ENCODE peak calls at places on chromosomes 3 and 15, in five cellular contexts. D is A549, I is HepG2, N is IMR-90, X is K562. K is an unnamed sample.

GRCh38 chr3:58008140-58009025 is at the start of gene FLNB:
- DNase-seq in X (peak; percentile 93), D (peak; percentile 65), N (peak; percentile 54), I (peak; percentile 45), K (no peak)

GRCh38 chr15:78768531-78769408 is 42.5 kb downstream of the ADAMTS7 start:
- DNase-seq in D (no peak), X (no peak), I (no peak), N (no peak), K (no peak)

GRCh38 chr3:4976109-4976508 is 3.1 kb upstream of the BHLHE40 start:
- DNase-seq in I (peak; percentile 79), X (peak; percentile 81), D (peak; percentile 78), N (peak; percentile 63), K (no peak)

GRCh38 chr3:143208976-143209714 is 89.6 kb downstream of the CHST2 start:
- DNase-seq in N (no peak), D (no peak), I (no peak), X (no peak), K (no peak)

GRCh38 chr3:62529230-62529629 is 155.9 kb upstream of the FEZF2 start:
- DNase-seq in X (peak; percentile 3), N (peak; percentile 8), D (no peak), I (peak; percentile 9), K (no peak)

GRCh38 chr3:62101488-62101887 is 271.9 kb downstream of the FEZF2 start:
- DNase-seq in X (no peak), N (no peak), I (no peak), D (no peak), K (no peak)

GRCh38 chr3:45677045-45677436 is 12.2 kb upstream of the SACM1L start:
- DNase-seq in X (no peak), N (peak; percentile 66), I (peak; percentile 40), D (peak; percentile 18), K (no peak)

GRCh38 chr3:98846101-98846500 is 55.4 kb downstream of the DCBLD2 start:
- DNase-seq in N (peak; percentile 37), X (no peak), D (no peak), I (no peak), K (no peak)

GRCh38 chr15:60523056-60523455 is 44.1 kb upstream of the ICE2 start:
- DNase-seq in N (peak; percentile 80), I (no peak), X (no peak), D (no peak), K (no peak)

GRCh38 chr3:39971450-39972081 is 162.2 kb downstream of the MYRIP start:
- DNase-seq in N (no peak), I (no peak), X (no peak), D (no peak), K (no peak)

GRCh38 chr15:25248583-25249235 is 190.1 kb downstream of the UBE3A start:
- DNase-seq in N (no peak), D (no peak), X (no peak), I (no peak), K (no peak)

GRCh38 chr3:127915115-127915936 is at the start of gene KBTBD12:
- DNase-seq in D (no peak), X (no peak), I (no peak), N (no peak), K (no peak)

GRCh38 chr15:81575436-81576123 is 201.6 kb upstream of the TMC3 start:
- DNase-seq in X (peak; percentile 31), N (peak; percentile 1), I (no peak), D (no peak), K (no peak)

GRCh38 chr3:131705099-131705498 is 202.3 kb upstream of the MRPL3 start:
- DNase-seq in D (no peak), X (no peak), I (no peak), N (no peak), K (no peak)

GRCh38 chr3:131708216-131708615 is 205.4 kb upstream of the MRPL3 start:
- DNase-seq in X (no peak), D (no peak), I (no peak), N (no peak), K (no peak)

GRCh38 chr3:131702156-131702555 is 199.4 kb upstream of the MRPL3 start:
- DNase-seq in N (no peak), X (no peak), D (no peak), I (no peak), K (no peak)

GRCh38 chr3:131704084-131704483 is 201.3 kb upstream of the MRPL3 start:
- DNase-seq in I (no peak), D (no peak), N (no peak), X (no peak), K (no peak)

DNA sequence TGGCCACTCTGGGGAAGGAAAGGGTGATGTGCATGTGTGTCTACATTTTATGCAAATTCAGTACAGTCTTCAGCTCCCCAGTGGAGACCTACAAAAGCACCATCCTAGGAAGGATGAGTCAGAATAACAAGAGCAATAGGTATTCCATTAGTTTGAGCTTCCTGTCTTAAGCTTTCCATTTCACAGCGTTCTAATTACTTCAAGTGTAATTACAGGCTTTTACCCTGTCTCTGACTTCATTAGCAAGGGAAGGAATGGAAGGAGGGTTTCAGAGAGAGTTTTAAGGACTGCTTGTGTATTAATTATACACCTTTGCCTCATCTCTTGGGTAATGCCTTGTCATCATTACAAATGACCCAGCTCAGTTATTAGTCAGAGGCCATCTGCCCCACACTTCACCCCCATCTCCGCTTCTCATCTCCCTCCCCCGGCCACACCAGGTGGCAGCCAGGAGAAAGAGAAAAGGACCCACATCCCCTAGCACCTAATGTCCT is 202.8 kb upstream of the MRPL3 start:
- DNase-seq in D (no peak), I (no peak), X (no peak), N (no peak), K (no peak)
- TF ChIP-seq BHLHE40 in D (no peak), I (no peak), X (no peak), N (no peak), K (no peak)

DNA sequence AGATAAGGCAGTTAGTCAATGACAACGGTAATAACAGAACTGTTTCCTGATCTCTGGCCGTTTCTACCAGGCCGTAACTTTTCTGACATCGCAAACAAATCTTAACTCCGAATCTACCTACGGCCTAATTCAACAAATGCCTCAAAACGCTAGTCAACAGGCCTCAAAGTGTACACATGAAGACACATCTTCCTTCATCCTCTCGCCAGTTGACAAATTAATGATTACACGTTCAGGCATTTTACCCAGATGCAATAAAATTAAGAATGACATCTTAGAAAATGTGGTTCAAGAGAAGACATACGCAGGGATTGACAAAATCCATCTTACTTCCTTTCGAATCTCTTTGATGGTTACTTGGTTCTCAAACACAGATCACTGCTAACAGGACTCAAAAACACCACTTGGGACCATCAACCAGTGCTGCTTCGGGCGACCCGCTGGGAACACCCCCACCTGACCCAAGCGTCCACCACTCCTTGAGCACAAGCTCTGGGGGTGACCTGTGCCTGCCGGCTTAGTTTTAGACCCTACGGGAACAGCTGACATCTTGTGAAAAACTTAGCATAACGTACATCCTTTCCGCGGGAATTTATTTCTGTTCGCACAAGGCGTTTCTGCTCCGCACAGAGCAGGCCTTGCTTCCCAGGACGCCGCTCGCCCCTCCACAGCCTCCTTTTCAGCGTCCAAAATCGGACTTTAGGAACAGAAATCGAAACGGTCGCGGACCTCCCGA is 1.3 kb downstream of the SFMBT1 start:
- DNase-seq in X (peak; percentile 22), I (no peak), N (peak; percentile 40), D (peak; percentile 36), K (no peak)
- H3K4me1 ChIP-seq in X (peaks cover 5% of the 10 kb centered on the region), I (peaks cover 56% of the 10 kb centered on the region), N (no peaks in the 10 kb centered on the region), D (peaks cover 47% of the 10 kb centered on the region), K (peaks cover 34% of the 10 kb centered on the region)

GRCh38 chr3:154799801-154800200 is 280.3 kb upstream of the MME start:
- DNase-seq in I (no peak), N (peak; percentile 43), X (no peak), D (no peak), K (no peak)
- TF ChIP-seq BHLHE40 in I (no peak), N (no peak), X (no peak), D (no peak), K (no peak)

GRCh38 chr3:86982883-86983282 is 8.1 kb downstream of the VGLL3 start:
- DNase-seq in N (peak; percentile 68), D (no peak), X (no peak), I (no peak), K (no peak)

GRCh38 chr3:86987421-86987715 is 3.6 kb downstream of the VGLL3 start:
- DNase-seq in X (no peak), I (no peak), D (no peak), N (no peak), K (no peak)

GRCh38 chr3:86985427-86985826 is 5.5 kb downstream of the VGLL3 start:
- DNase-seq in D (no peak), X (no peak), N (no peak), I (no peak), K (no peak)

GRCh38 chr3:86986666-86987420 is 4.1 kb downstream of the VGLL3 start:
- DNase-seq in I (no peak), D (no peak), X (no peak), N (peak; percentile 65), K (no peak)

DNA sequence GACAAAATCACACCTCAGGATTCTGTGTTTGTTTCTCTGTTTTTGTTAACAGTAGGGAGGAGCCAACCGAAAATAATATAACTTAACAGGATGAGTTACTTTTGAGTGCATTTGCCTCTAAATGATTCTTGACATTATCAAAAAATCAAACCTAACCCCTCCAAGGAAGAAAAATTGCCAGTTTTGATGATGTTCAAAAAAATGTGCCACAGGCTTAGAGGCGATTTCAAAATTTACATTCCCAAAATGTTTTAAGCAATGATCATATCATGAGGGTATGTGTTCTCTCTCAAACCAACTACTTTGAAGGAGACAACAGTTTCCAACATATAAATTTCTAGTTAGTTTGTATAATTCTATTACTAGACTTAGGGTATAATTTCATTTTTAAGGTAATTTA is 6.7 kb downstream of the VGLL3 start:
- DNase-seq in D (no peak), N (peak; percentile 38), X (no peak), I (no peak), K (no peak)
- H3K4me1 ChIP-seq in D (peaks cover 57% of the 10 kb centered on the region), N (peaks cover 8% of the 10 kb centered on the region), X (no peaks in the 10 kb centered on the region), I (no peaks in the 10 kb centered on the region), K (no peaks in the 10 kb centered on the region)